ENCODE peak calls at places on chromosome 14, in six cellular contexts. One of them, this sample, is unnamed.

GRCh38 chr14:76218660-76219059 is 66.9 kb downstream of the GPATCH2L start:
- DNase-seq in A549: no peak
- DNase-seq in GM12878: no peak
- DNase-seq in HepG2: no peak
- DNase-seq in IMR-90: no peak
- DNase-seq in K562: no peak
- DNase-seq in this sample: no peak

GRCh38 chr14:37545174-37545573 is 49.9 kb downstream of the FOXA1 start:
- DNase-seq in A549: no peak
- DNase-seq in GM12878: no peak
- DNase-seq in HepG2: no peak
- DNase-seq in IMR-90: peak; percentile 8
- DNase-seq in K562: no peak
- DNase-seq in this sample: no peak

GRCh38 chr14:53571990-53572389 is 384.6 kb downstream of the BMP4 start:
- DNase-seq in A549: no peak
- DNase-seq in GM12878: no peak
- DNase-seq in HepG2: no peak
- DNase-seq in IMR-90: peak; percentile 18
- DNase-seq in K562: no peak
- DNase-seq in this sample: no peak

GRCh38 chr14:89399594-89400068 is 17.4 kb downstream of the FOXN3 start:
- DNase-seq in A549: peak; percentile 48
- DNase-seq in GM12878: no peak
- DNase-seq in HepG2: peak; percentile 29
- DNase-seq in IMR-90: peak; percentile 96
- DNase-seq in K562: no peak
- DNase-seq in this sample: peak; percentile 30

GRCh38 chr14:32514236-32514635 is 185.1 kb downstream of the AKAP6 start:
- DNase-seq in A549: peak; percentile 67
- DNase-seq in GM12878: no peak
- DNase-seq in HepG2: no peak
- DNase-seq in IMR-90: peak; percentile 4
- DNase-seq in K562: no peak
- DNase-seq in this sample: no peak

GRCh38 chr14:43729149-43729548 is 777.9 kb downstream of the FSCB start:
- DNase-seq in A549: no peak
- DNase-seq in GM12878: no peak
- DNase-seq in HepG2: peak; percentile 1
- DNase-seq in IMR-90: no peak
- DNase-seq in K562: no peak
- DNase-seq in this sample: no peak

GRCh38 chr14:66974397-66975025 is 214.7 kb upstream of the GARIN2 start:
- DNase-seq in A549: peak; percentile 4
- DNase-seq in GM12878: no peak
- DNase-seq in HepG2: no peak
- DNase-seq in IMR-90: peak; percentile 4
- DNase-seq in K562: no peak
- DNase-seq in this sample: no peak

GRCh38 chr14:90060965-90061848 is 587 bp upstream of the KCNK13 start:
- DNase-seq in A549: no peak
- DNase-seq in GM12878: no peak
- DNase-seq in HepG2: no peak
- DNase-seq in IMR-90: no peak
- DNase-seq in K562: peak; percentile 35
- DNase-seq in this sample: peak; percentile 33

GRCh38 chr14:55838529-55839052 is 258.6 kb downstream of the KTN1 start:
- DNase-seq in A549: no peak
- DNase-seq in GM12878: no peak
- DNase-seq in HepG2: no peak
- DNase-seq in IMR-90: peak; percentile 90
- DNase-seq in K562: no peak
- DNase-seq in this sample: no peak

GRCh38 chr14:70397746-70398145 is 19.1 kb downstream of the SYNJ2BP start:
- DNase-seq in A549: no peak
- DNase-seq in GM12878: no peak
- DNase-seq in HepG2: no peak
- DNase-seq in IMR-90: no peak
- DNase-seq in K562: no peak
- DNase-seq in this sample: no peak

GRCh38 chr14:69135133-69135532 is 17.8 kb downstream of the DCAF5 start:
- DNase-seq in A549: no peak
- DNase-seq in GM12878: no peak
- DNase-seq in HepG2: no peak
- DNase-seq in IMR-90: no peak
- DNase-seq in K562: no peak
- DNase-seq in this sample: no peak

GRCh38 chr14:104125011-104125410 is 13.4 kb upstream of the KIF26A start:
- DNase-seq in A549: no peak
- DNase-seq in GM12878: no peak
- DNase-seq in HepG2: no peak
- DNase-seq in IMR-90: no peak
- DNase-seq in K562: no peak
- DNase-seq in this sample: no peak

GRCh38 chr14:29109589-29109988 is 343.0 kb downstream of the FOXG1 start:
- DNase-seq in A549: no peak
- DNase-seq in GM12878: no peak
- DNase-seq in HepG2: no peak
- DNase-seq in IMR-90: no peak
- DNase-seq in K562: no peak
- DNase-seq in this sample: no peak

GRCh38 chr14:74429991-74430390 is 4.0 kb upstream of the SYNDIG1L start:
- DNase-seq in A549: no peak
- DNase-seq in GM12878: no peak
- DNase-seq in HepG2: no peak
- DNase-seq in IMR-90: no peak
- DNase-seq in K562: no peak
- DNase-seq in this sample: peak; percentile 3

GRCh38 chr14:20440882-20441281 is 4.9 kb upstream of the KLHL33 start:
- DNase-seq in A549: no peak
- DNase-seq in GM12878: no peak
- DNase-seq in HepG2: no peak
- DNase-seq in IMR-90: peak; percentile 11
- DNase-seq in K562: no peak
- DNase-seq in this sample: no peak

GRCh38 chr14:95910628-95911027 is 34.0 kb downstream of the TUNAR start:
- DNase-seq in A549: no peak
- DNase-seq in GM12878: no peak
- DNase-seq in HepG2: no peak
- DNase-seq in IMR-90: no peak
- DNase-seq in K562: no peak
- DNase-seq in this sample: no peak

GRCh38 chr14:104724407-104724980 is 465 bp downstream of the ADSS1 start:
- DNase-seq in A549: peak; percentile 58
- DNase-seq in GM12878: no peak
- DNase-seq in HepG2: no peak
- DNase-seq in IMR-90: no peak
- DNase-seq in K562: peak; percentile 77
- DNase-seq in this sample: peak; percentile 15

GRCh38 chr14:59150990-59151389 is 37.5 kb upstream of the DAAM1 start:
- DNase-seq in A549: no peak
- DNase-seq in GM12878: no peak
- DNase-seq in HepG2: no peak
- DNase-seq in IMR-90: no peak
- DNase-seq in K562: no peak
- DNase-seq in this sample: no peak

GRCh38 chr14:30928462-30928861 is 54.1 kb downstream of the COCH start:
- DNase-seq in A549: no peak
- DNase-seq in GM12878: no peak
- DNase-seq in HepG2: no peak
- DNase-seq in IMR-90: no peak
- DNase-seq in K562: no peak
- DNase-seq in this sample: no peak

GRCh38 chr14:76717508-76717907 is 43.8 kb upstream of the VASH1 start:
- DNase-seq in A549: peak; percentile 10
- DNase-seq in GM12878: no peak
- DNase-seq in HepG2: no peak
- DNase-seq in IMR-90: no peak
- DNase-seq in K562: no peak
- DNase-seq in this sample: no peak

GRCh38 chr14:60839657-60840056 is 105.1 kb downstream of the MNAT1 start:
- DNase-seq in A549: no peak
- DNase-seq in GM12878: no peak
- DNase-seq in HepG2: no peak
- DNase-seq in IMR-90: no peak
- DNase-seq in K562: no peak
- DNase-seq in this sample: no peak

GRCh38 chr14:60848066-60848465 is 113.5 kb downstream of the MNAT1 start:
- DNase-seq in A549: peak; percentile 9
- DNase-seq in GM12878: no peak
- DNase-seq in HepG2: no peak
- DNase-seq in IMR-90: no peak
- DNase-seq in K562: peak; percentile 4
- DNase-seq in this sample: no peak

GRCh38 chr14:60845523-60845922 is 111.0 kb downstream of the MNAT1 start:
- DNase-seq in A549: no peak
- DNase-seq in GM12878: peak; percentile 28
- DNase-seq in HepG2: no peak
- DNase-seq in IMR-90: no peak
- DNase-seq in K562: no peak
- DNase-seq in this sample: no peak
- TF ChIP-seq BHLHE40 in A549: no peak
- TF ChIP-seq BHLHE40 in GM12878: no peak
- TF ChIP-seq BHLHE40 in HepG2: no peak
- TF ChIP-seq BHLHE40 in IMR-90: no peak
- TF ChIP-seq BHLHE40 in K562: no peak
- TF ChIP-seq BHLHE40 in this sample: no peak

GRCh38 chr14:101715209-101716076 is 46.1 kb upstream of the PPP2R5C start:
- DNase-seq in A549: no peak
- DNase-seq in GM12878: no peak
- DNase-seq in HepG2: no peak
- DNase-seq in IMR-90: no peak
- DNase-seq in K562: peak; percentile 10
- DNase-seq in this sample: no peak

GRCh38 chr14:101716077-101716950 is 45.2 kb upstream of the PPP2R5C start:
- DNase-seq in A549: no peak
- DNase-seq in GM12878: no peak
- DNase-seq in HepG2: no peak
- DNase-seq in IMR-90: no peak
- DNase-seq in K562: peak; percentile 31
- DNase-seq in this sample: no peak

GRCh38 chr14:101717663-101718490 is 43.6 kb upstream of the PPP2R5C start:
- DNase-seq in A549: no peak
- DNase-seq in GM12878: no peak
- DNase-seq in HepG2: no peak
- DNase-seq in IMR-90: no peak
- DNase-seq in K562: peak; percentile 1
- DNase-seq in this sample: no peak

GRCh38 chr14:101719045-101719645 is 42.4 kb upstream of the PPP2R5C start:
- DNase-seq in A549: no peak
- DNase-seq in GM12878: no peak
- DNase-seq in HepG2: no peak
- DNase-seq in IMR-90: no peak
- DNase-seq in K562: no peak
- DNase-seq in this sample: no peak

DNA sequence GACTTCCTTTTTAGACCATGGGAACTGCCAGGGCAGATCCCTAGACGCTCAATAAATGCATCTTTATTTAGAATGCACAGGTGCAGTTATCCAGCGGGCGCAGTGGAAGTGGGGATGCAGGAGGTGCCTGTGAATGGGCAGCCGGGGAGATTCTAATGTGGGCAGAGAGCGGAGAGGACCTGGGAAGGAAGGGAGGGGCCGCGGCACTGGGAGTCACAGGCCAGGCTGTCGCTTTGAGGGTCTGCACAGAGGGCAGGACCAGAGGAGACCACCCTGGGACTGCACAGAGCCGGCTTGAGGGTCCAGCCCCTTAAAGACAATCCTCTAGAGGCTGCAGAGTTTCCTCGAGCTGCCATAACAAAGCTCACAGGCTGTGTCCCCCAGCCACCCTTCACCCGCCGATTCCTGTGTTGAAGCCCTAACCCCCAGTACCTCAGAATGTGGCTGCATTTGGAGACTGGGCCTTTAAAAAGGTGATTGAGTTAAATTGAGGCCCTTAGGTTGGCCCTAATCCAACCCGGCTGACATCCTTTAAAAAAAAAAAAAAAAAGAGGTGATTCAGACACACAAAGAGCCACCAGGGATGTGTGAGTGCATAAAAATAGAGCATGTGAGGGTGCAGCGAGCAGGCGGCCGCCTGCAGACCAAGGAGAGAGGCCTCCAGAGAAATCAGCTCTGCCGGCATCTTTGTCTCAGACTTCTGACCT is 44.4 kb upstream of the PPP2R5C start:
- DNase-seq in A549: no peak
- DNase-seq in GM12878: no peak
- DNase-seq in HepG2: no peak
- DNase-seq in IMR-90: no peak
- DNase-seq in K562: peak; percentile 1
- DNase-seq in this sample: no peak
- TF ChIP-seq BHLHE40 in A549: no peak
- TF ChIP-seq BHLHE40 in GM12878: no peak
- TF ChIP-seq BHLHE40 in HepG2: no peak
- TF ChIP-seq BHLHE40 in IMR-90: no peak
- TF ChIP-seq BHLHE40 in K562: no peak
- TF ChIP-seq BHLHE40 in this sample: no peak

GRCh38 chr14:35369701-35370191 is 34.8 kb downstream of the NFKBIA start:
- DNase-seq in A549: peak; percentile 73
- DNase-seq in GM12878: no peak
- DNase-seq in HepG2: no peak
- DNase-seq in IMR-90: no peak
- DNase-seq in K562: no peak
- DNase-seq in this sample: no peak
- TF ChIP-seq BHLHE40 in A549: no peak
- TF ChIP-seq BHLHE40 in GM12878: no peak
- TF ChIP-seq BHLHE40 in HepG2: no peak
- TF ChIP-seq BHLHE40 in IMR-90: no peak
- TF ChIP-seq BHLHE40 in K562: no peak
- TF ChIP-seq BHLHE40 in this sample: no peak

DNA sequence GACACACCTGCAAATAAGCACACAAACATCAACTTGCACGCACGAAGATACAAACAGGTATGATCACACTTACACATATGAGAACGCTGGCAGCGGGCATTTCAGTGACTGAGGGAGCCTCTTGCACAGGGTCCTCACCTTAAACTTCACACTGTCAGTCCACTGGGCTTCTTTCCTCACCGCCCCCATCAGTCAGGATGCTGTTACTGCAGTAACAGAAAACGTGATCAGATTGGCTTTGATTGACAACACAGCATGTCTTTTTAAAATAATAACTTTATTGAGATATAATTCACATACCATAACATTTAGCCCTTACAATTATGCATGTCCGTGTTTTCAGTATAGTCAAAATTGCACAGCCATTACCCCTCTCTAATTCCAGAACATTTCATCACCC is 8.2 kb downstream of the CCDC197 start:
- DNase-seq in A549: no peak
- DNase-seq in GM12878: no peak
- DNase-seq in HepG2: no peak
- DNase-seq in IMR-90: no peak
- DNase-seq in K562: peak; percentile 31
- DNase-seq in this sample: peak; percentile 53
- TF ChIP-seq BHLHE40 in A549: peak; percentile 19
- TF ChIP-seq BHLHE40 in GM12878: peak; percentile 75
- TF ChIP-seq BHLHE40 in HepG2: peak; percentile 73
- TF ChIP-seq BHLHE40 in IMR-90: no peak
- TF ChIP-seq BHLHE40 in K562: peak; percentile 37
- TF ChIP-seq BHLHE40 in this sample: no peak